ENCODE peak calls at places on chromosomes 1 and 21, in nine cellular contexts. One of them, this sample, is unnamed. For H3K9me3 and H3K4me1, the result is how much of the 10 kb centered on the place peaks cover.

GRCh38 chr21:23217597-23217996 is 2219.4 kb downstream of the NCAM2 start:
- DNase-seq in kidney: no peak
- DNase-seq in naive thymus-derived CD4-positive, alpha-beta T cell: no peak
- DNase-seq in sigmoid colon: no peak
- DNase-seq in tibial nerve: no peak
- DNase-seq in neural progenitor cell: no peak
- DNase-seq in psoas muscle: no peak
- DNase-seq in colonic mucosa: no peak
- DNase-seq in heart left ventricle: no peak
- DNase-seq in this sample: no peak

GRCh38 chr1:25117233-25117823 is 115.0 kb downstream of the SYF2 start:
- DNase-seq in kidney: no peak
- DNase-seq in naive thymus-derived CD4-positive, alpha-beta T cell: no peak
- DNase-seq in sigmoid colon: no peak
- DNase-seq in tibial nerve: no peak
- DNase-seq in neural progenitor cell: peak
- DNase-seq in psoas muscle: no peak
- DNase-seq in colonic mucosa: peak
- DNase-seq in heart left ventricle: no peak
- DNase-seq in this sample: no peak

GRCh38 chr1:215650446-215651149 is 83.5 kb downstream of the KCTD3 start:
- DNase-seq in kidney: no peak
- DNase-seq in naive thymus-derived CD4-positive, alpha-beta T cell: no peak
- DNase-seq in sigmoid colon: no peak
- DNase-seq in tibial nerve: no peak
- DNase-seq in neural progenitor cell: no peak
- DNase-seq in psoas muscle: no peak
- DNase-seq in colonic mucosa: no peak
- DNase-seq in heart left ventricle: no peak
- DNase-seq in this sample: no peak

GRCh38 chr1:225827076-225827475 is 17.2 kb downstream of the EPHX1 start:
- DNase-seq in kidney: no peak
- DNase-seq in naive thymus-derived CD4-positive, alpha-beta T cell: no peak
- DNase-seq in sigmoid colon: no peak
- DNase-seq in tibial nerve: no peak
- DNase-seq in neural progenitor cell: no peak
- DNase-seq in psoas muscle: peak
- DNase-seq in colonic mucosa: no peak
- DNase-seq in heart left ventricle: no peak
- DNase-seq in this sample: no peak

GRCh38 chr1:6223617-6224016 is 12.1 kb downstream of the ICMT start:
- DNase-seq in kidney: no peak
- DNase-seq in naive thymus-derived CD4-positive, alpha-beta T cell: no peak
- DNase-seq in sigmoid colon: no peak
- DNase-seq in tibial nerve: no peak
- DNase-seq in neural progenitor cell: no peak
- DNase-seq in psoas muscle: no peak
- DNase-seq in colonic mucosa: no peak
- DNase-seq in heart left ventricle: no peak
- DNase-seq in this sample: no peak

GRCh38 chr1:180563013-180563827 is 4.5 kb downstream of the OVAAL start:
- DNase-seq in kidney: no peak
- DNase-seq in naive thymus-derived CD4-positive, alpha-beta T cell: no peak
- DNase-seq in sigmoid colon: no peak
- DNase-seq in tibial nerve: no peak
- DNase-seq in neural progenitor cell: no peak
- DNase-seq in psoas muscle: no peak
- DNase-seq in colonic mucosa: no peak
- DNase-seq in heart left ventricle: peak
- DNase-seq in this sample: no peak

GRCh38 chr1:119116725-119117124 is 23.7 kb downstream of the WARS2 start:
- DNase-seq in kidney: no peak
- DNase-seq in naive thymus-derived CD4-positive, alpha-beta T cell: no peak
- DNase-seq in sigmoid colon: no peak
- DNase-seq in tibial nerve: no peak
- DNase-seq in neural progenitor cell: no peak
- DNase-seq in psoas muscle: no peak
- DNase-seq in colonic mucosa: peak
- DNase-seq in heart left ventricle: no peak
- DNase-seq in this sample: peak

GRCh38 chr1:109298666-109299086 is 8.1 kb downstream of the MYBPHL start:
- DNase-seq in kidney: peak
- DNase-seq in naive thymus-derived CD4-positive, alpha-beta T cell: no peak
- DNase-seq in sigmoid colon: no peak
- DNase-seq in tibial nerve: peak
- DNase-seq in neural progenitor cell: no peak
- DNase-seq in psoas muscle: peak
- DNase-seq in colonic mucosa: no peak
- DNase-seq in heart left ventricle: peak
- DNase-seq in this sample: no peak

GRCh38 chr1:110003747-110004428 is 19.3 kb downstream of the AHCYL1 start:
- DNase-seq in kidney: peak
- DNase-seq in naive thymus-derived CD4-positive, alpha-beta T cell: no peak
- DNase-seq in sigmoid colon: peak
- DNase-seq in tibial nerve: peak
- DNase-seq in neural progenitor cell: peak
- DNase-seq in psoas muscle: peak
- DNase-seq in colonic mucosa: peak
- DNase-seq in heart left ventricle: peak
- DNase-seq in this sample: peak

GRCh38 chr1:15939181-15940109 is 36.5 kb downstream of the ZBTB17 start:
- DNase-seq in kidney: peak
- DNase-seq in naive thymus-derived CD4-positive, alpha-beta T cell: no peak
- DNase-seq in sigmoid colon: peak
- DNase-seq in tibial nerve: no peak
- DNase-seq in neural progenitor cell: no peak
- DNase-seq in psoas muscle: no peak
- DNase-seq in colonic mucosa: no peak
- DNase-seq in heart left ventricle: no peak
- DNase-seq in this sample: peak

GRCh38 chr1:43469932-43470331 is 16.2 kb upstream of the HYI start:
- DNase-seq in kidney: no peak
- DNase-seq in naive thymus-derived CD4-positive, alpha-beta T cell: no peak
- DNase-seq in sigmoid colon: no peak
- DNase-seq in tibial nerve: no peak
- DNase-seq in neural progenitor cell: no peak
- DNase-seq in psoas muscle: no peak
- DNase-seq in colonic mucosa: no peak
- DNase-seq in heart left ventricle: no peak
- DNase-seq in this sample: no peak

GRCh38 chr1:243287652-243288051 is 31.8 kb downstream of the SDCCAG8 start:
- DNase-seq in kidney: no peak
- DNase-seq in naive thymus-derived CD4-positive, alpha-beta T cell: no peak
- DNase-seq in sigmoid colon: no peak
- DNase-seq in tibial nerve: no peak
- DNase-seq in neural progenitor cell: no peak
- DNase-seq in psoas muscle: no peak
- DNase-seq in colonic mucosa: no peak
- DNase-seq in heart left ventricle: no peak
- DNase-seq in this sample: no peak

DNA sequence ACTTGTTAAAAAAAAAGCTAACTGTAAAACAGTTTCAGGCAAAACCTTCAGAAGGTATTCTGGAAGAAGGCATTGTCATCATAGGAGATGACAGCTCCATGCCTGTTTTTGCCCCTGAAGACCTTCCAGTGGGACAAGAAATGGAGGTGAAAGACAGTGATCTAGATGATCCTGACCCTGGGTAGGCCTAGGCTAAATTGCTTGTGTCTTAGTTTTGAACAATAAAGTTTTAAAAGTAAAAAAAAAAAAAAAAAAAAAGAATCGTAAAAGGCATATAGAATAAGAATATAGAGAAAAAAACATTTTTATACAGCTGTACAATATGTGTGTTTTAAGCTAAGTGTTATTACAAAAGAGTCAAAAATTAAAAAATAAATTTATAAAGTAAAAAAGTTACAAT is 106.6 kb upstream of the PLXNA2 start:
- DNase-seq in kidney: no peak
- DNase-seq in naive thymus-derived CD4-positive, alpha-beta T cell: no peak
- DNase-seq in sigmoid colon: no peak
- DNase-seq in tibial nerve: no peak
- DNase-seq in neural progenitor cell: no peak
- DNase-seq in psoas muscle: no peak
- DNase-seq in colonic mucosa: no peak
- DNase-seq in heart left ventricle: no peak
- DNase-seq in this sample: no peak
- H3K9me3 ChIP-seq in kidney: under half
- H3K9me3 ChIP-seq in naive thymus-derived CD4-positive, alpha-beta T cell: under half
- H3K9me3 ChIP-seq in sigmoid colon: under half
- H3K9me3 ChIP-seq in tibial nerve: under half
- H3K9me3 ChIP-seq in neural progenitor cell: under half
- H3K9me3 ChIP-seq in psoas muscle: under half
- H3K9me3 ChIP-seq in colonic mucosa: under half
- H3K9me3 ChIP-seq in heart left ventricle: under half
- H3K9me3 ChIP-seq in this sample: under half

DNA sequence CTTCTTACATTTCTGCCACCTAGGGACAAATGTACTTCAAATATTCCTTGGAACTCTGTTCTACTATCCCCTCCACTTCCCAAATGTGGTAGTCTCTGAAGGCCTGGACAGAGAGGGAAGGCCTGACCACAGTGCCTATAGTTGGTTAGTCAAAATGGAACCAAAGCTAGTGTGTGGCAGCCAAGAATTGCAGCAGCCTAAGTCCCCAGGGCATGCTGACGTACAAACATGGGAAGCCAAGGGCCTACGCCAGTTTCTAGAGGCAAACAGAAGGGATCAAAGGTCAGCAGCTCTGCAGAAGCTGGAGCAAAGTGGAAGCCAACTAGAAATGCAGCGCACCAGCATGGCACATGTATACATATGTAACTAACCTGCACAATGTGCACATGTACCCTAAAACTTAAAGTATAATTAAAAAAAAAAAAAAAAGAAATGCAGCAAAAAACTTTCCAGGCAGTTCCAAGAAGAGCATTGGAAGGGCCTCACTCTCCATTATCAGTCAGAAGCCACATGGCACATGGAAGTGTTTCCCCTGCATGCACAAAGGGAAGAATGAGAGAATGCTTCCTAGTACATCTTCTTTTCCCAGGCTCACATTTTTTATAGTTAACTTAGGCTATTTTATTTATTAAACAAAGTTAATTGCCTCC is 39.4 kb upstream of the GADD45A start:
- DNase-seq in kidney: peak
- DNase-seq in naive thymus-derived CD4-positive, alpha-beta T cell: no peak
- DNase-seq in sigmoid colon: peak
- DNase-seq in tibial nerve: peak
- DNase-seq in neural progenitor cell: peak
- DNase-seq in psoas muscle: peak
- DNase-seq in colonic mucosa: peak
- DNase-seq in heart left ventricle: peak
- DNase-seq in this sample: peak
- H3K4me1 ChIP-seq in kidney: under half
- H3K4me1 ChIP-seq in naive thymus-derived CD4-positive, alpha-beta T cell: under half
- H3K4me1 ChIP-seq in sigmoid colon: under half
- H3K4me1 ChIP-seq in tibial nerve: under half
- H3K4me1 ChIP-seq in neural progenitor cell: half or more
- H3K4me1 ChIP-seq in psoas muscle: under half
- H3K4me1 ChIP-seq in colonic mucosa: under half
- H3K4me1 ChIP-seq in heart left ventricle: under half
- H3K4me1 ChIP-seq in this sample: under half

GRCh38 chr1:201896951-201897391 is 8.3 kb downstream of the SHISA4 start:
- DNase-seq in kidney: no peak
- DNase-seq in naive thymus-derived CD4-positive, alpha-beta T cell: no peak
- DNase-seq in sigmoid colon: peak
- DNase-seq in tibial nerve: no peak
- DNase-seq in neural progenitor cell: no peak
- DNase-seq in psoas muscle: peak
- DNase-seq in colonic mucosa: no peak
- DNase-seq in heart left ventricle: peak
- DNase-seq in this sample: no peak
- H3K4me3 ChIP-seq in kidney: no peak
- H3K4me3 ChIP-seq in naive thymus-derived CD4-positive, alpha-beta T cell: no peak
- H3K4me3 ChIP-seq in sigmoid colon: no peak
- H3K4me3 ChIP-seq in tibial nerve: no peak
- H3K4me3 ChIP-seq in neural progenitor cell: no peak
- H3K4me3 ChIP-seq in psoas muscle: no peak
- H3K4me3 ChIP-seq in colonic mucosa: no peak
- H3K4me3 ChIP-seq in heart left ventricle: no peak
- H3K4me3 ChIP-seq in this sample: no peak

GRCh38 chr1:227532019-227532619 is 31.2 kb upstream of the ZNF678 start:
- DNase-seq in kidney: no peak
- DNase-seq in naive thymus-derived CD4-positive, alpha-beta T cell: no peak
- DNase-seq in sigmoid colon: no peak
- DNase-seq in tibial nerve: no peak
- DNase-seq in neural progenitor cell: no peak
- DNase-seq in psoas muscle: peak
- DNase-seq in colonic mucosa: no peak
- DNase-seq in heart left ventricle: no peak
- DNase-seq in this sample: no peak
- H3K9me3 ChIP-seq in kidney: under half
- H3K9me3 ChIP-seq in naive thymus-derived CD4-positive, alpha-beta T cell: under half
- H3K9me3 ChIP-seq in sigmoid colon: under half
- H3K9me3 ChIP-seq in tibial nerve: under half
- H3K9me3 ChIP-seq in neural progenitor cell: half or more
- H3K9me3 ChIP-seq in psoas muscle: half or more
- H3K9me3 ChIP-seq in colonic mucosa: under half
- H3K9me3 ChIP-seq in heart left ventricle: under half
- H3K9me3 ChIP-seq in this sample: half or more

DNA sequence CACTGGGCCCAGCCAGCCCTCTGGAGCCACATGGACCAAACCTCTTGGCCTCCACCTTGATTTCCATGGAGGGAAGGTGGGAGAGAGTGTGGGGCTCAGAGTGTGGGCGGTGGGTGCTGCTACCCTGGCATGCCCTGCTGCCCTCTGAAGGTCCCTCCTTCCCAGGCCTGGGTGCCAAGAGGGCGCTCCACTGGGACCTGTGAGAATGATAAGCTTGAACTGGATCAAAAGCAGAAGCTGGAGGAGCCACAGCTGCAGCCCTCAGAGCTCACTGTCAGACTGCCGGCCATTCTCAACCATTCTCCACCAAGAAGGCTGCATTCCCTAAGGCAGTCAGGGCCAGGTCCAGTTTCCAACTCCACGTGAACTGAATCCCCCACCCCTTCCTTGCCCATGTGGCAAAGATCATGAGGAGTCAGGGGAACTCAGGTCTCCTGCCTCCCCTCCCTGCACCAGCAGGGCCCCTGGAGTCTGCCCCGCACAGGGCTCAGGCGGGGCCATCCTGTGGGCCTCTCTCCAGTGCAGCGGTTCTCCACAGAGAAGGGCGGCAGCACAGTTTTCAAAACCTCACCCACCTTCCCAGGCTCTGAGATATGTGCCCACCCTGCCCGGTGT is 19.5 kb downstream of the SLC1A7 start:
- DNase-seq in kidney: peak
- DNase-seq in naive thymus-derived CD4-positive, alpha-beta T cell: no peak
- DNase-seq in sigmoid colon: no peak
- DNase-seq in tibial nerve: no peak
- DNase-seq in neural progenitor cell: no peak
- DNase-seq in psoas muscle: peak
- DNase-seq in colonic mucosa: no peak
- DNase-seq in heart left ventricle: no peak
- DNase-seq in this sample: no peak
- H3K4me1 ChIP-seq in kidney: under half
- H3K4me1 ChIP-seq in naive thymus-derived CD4-positive, alpha-beta T cell: under half
- H3K4me1 ChIP-seq in sigmoid colon: under half
- H3K4me1 ChIP-seq in tibial nerve: half or more
- H3K4me1 ChIP-seq in neural progenitor cell: under half
- H3K4me1 ChIP-seq in psoas muscle: under half
- H3K4me1 ChIP-seq in colonic mucosa: under half
- H3K4me1 ChIP-seq in heart left ventricle: under half
- H3K4me1 ChIP-seq in this sample: under half

This sample was measured in mucosa of descending colon.